ENCODE peak calls at places on chromosome 4, in five cellular contexts. M is activated CD8-positive, alpha-beta memory T cell treated with anti-CD3 and anti-CD28 coated beads for 48 hours; Z is AG04450; H is activated CD4-positive, alpha-beta T cell treated with anti-CD3 and anti-CD28 coated beads, Interleukin-2, amount 10 ng/mL, durations not matched to agents 7 days and 5 days; Y is cerebellar cortex. Q is an unnamed sample.

GRCh38 chr4:41436365-41437263 is 101.3 kb upstream of the LIMCH1 start:
- DNase-seq in M (no peak), Z (no peak), H (no peak), Y (peak; percentile 35), Q (no peak)

GRCh38 chr4:57318694-57319093 is 208.5 kb upstream of the IGFBP7 start:
- DNase-seq in M (no peak), Z (no peak), H (no peak), Y (no peak), Q (no peak)

GRCh38 chr4:38677466-38677865 is 13.5 kb downstream of the KLF3 start:
- DNase-seq in M (no peak), Z (no peak), H (no peak), Y (no peak), Q (no peak)

GRCh38 chr4:161629694-161630441 is 533.9 kb downstream of the FSTL5 start:
- DNase-seq in M (no peak), Z (no peak), H (no peak), Y (no peak), Q (no peak)

GRCh38 chr4:24973471-24974251 is 57.1 kb downstream of the LGI2 start:
- DNase-seq in M (no peak), Z (no peak), H (no peak), Y (peak; percentile 76), Q (no peak)

GRCh38 chr4:476501-476900 is 22.5 kb downstream of the ZNF721 start:
- DNase-seq in M (no peak), Z (no peak), H (no peak), Y (no peak), Q (no peak)

GRCh38 chr4:37780444-37781133 is 45.9 kb upstream of the PGM2 start:
- DNase-seq in M (no peak), Z (no peak), H (peak; percentile 77), Y (no peak), Q (peak; percentile 88)

GRCh38 chr4:187276786-187277408 is 553.2 kb upstream of the FAT1 start:
- DNase-seq in M (no peak), Z (peak; percentile 34), H (no peak), Y (no peak), Q (no peak)

GRCh38 chr4:115537387-115537786 is 424.0 kb upstream of the NDST4 start:
- DNase-seq in M (no peak), Z (no peak), H (no peak), Y (no peak), Q (no peak)

GRCh38 chr4:88661724-88662123 is 35.9 kb downstream of the NAP1L5 start:
- DNase-seq in M (no peak), Z (peak; percentile 33), H (no peak), Y (no peak), Q (no peak)

GRCh38 chr4:110085131-110085530 is 113.3 kb downstream of the ELOVL6 start:
- DNase-seq in M (no peak), Z (no peak), H (no peak), Y (no peak), Q (peak; percentile 63)

GRCh38 chr4:11732155-11732554 is 303.5 kb upstream of the HS3ST1 start:
- DNase-seq in M (no peak), Z (no peak), H (no peak), Y (no peak), Q (no peak)

GRCh38 chr4:2417765-2418651 is at the start of gene ZFYVE28:
- DNase-seq in M (no peak), Z (no peak), H (no peak), Y (peak; percentile 53), Q (no peak)

GRCh38 chr4:112378858-112379257 is 81.7 kb downstream of the ALPK1 start:
- DNase-seq in M (no peak), Z (no peak), H (no peak), Y (no peak), Q (no peak)

GRCh38 chr4:7342223-7342576 is 92.5 kb downstream of the PSAPL1 start:
- DNase-seq in M (no peak), Z (no peak), H (no peak), Y (no peak), Q (no peak)

GRCh38 chr4:2915789-2916188 is 47.4 kb downstream of the NOP14 start:
- DNase-seq in M (no peak), Z (no peak), H (no peak), Y (no peak), Q (no peak)

GRCh38 chr4:107937040-107937439 is 5.7 kb downstream of the CYP2U1 start:
- DNase-seq in M (no peak), Z (no peak), H (no peak), Y (no peak), Q (no peak)

GRCh38 chr4:109872950-109873656 is 25.2 kb downstream of the LRIT3 start:
- DNase-seq in M (no peak), Z (no peak), H (no peak), Y (no peak), Q (no peak)

GRCh38 chr4:155060419-155060818 is 148.0 kb upstream of the NPY2R start:
- DNase-seq in M (no peak), Z (no peak), H (no peak), Y (no peak), Q (no peak)

GRCh38 chr4:1940566-1940965 is 68.2 kb downstream of the NELFA start:
- DNase-seq in M (no peak), Z (no peak), H (no peak), Y (no peak), Q (no peak)

GRCh38 chr4:78186597-78187543 is 129.7 kb downstream of the FRAS1 start:
- DNase-seq in M (no peak), Z (no peak), H (no peak), Y (no peak), Q (no peak)

GRCh38 chr4:180567080-180567479 is 1676.1 kb upstream of the TENM3 start:
- DNase-seq in M (no peak), Z (no peak), H (no peak), Y (no peak), Q (no peak)

GRCh38 chr4:122854444-122854843 is 27.8 kb downstream of the FGF2 start:
- DNase-seq in M (no peak), Z (no peak), H (no peak), Y (peak; percentile 17), Q (no peak)

GRCh38 chr4:140463182-140463581 is 34.9 kb downstream of the MGAT4D start:
- DNase-seq in M (no peak), Z (no peak), H (no peak), Y (no peak), Q (no peak)

GRCh38 chr4:153116801-153117200 is 87.4 kb upstream of the TRIM2 start:
- DNase-seq in M (no peak), Z (no peak), H (no peak), Y (no peak), Q (no peak)

GRCh38 chr4:118270492-118270891 is 82.3 kb downstream of the PRSS12 start:
- DNase-seq in M (no peak), Z (no peak), H (peak; percentile 25), Y (peak; percentile 76), Q (no peak)

GRCh38 chr4:10006236-10006603 is 15.1 kb downstream of the SLC2A9 start:
- DNase-seq in M (no peak), Z (no peak), H (no peak), Y (no peak), Q (no peak)

GRCh38 chr4:5128569-5128968 is 77.3 kb downstream of the STK32B start:
- DNase-seq in M (no peak), Z (no peak), H (no peak), Y (no peak), Q (no peak)

GRCh38 chr4:185209031-185209851 is at the start of gene SNX25:
- DNase-seq in M (peak; percentile 69), Z (no peak), H (peak; percentile 84), Y (peak; percentile 93), Q (peak; percentile 54)

GRCh38 chr4:186770446-186771175 is 47.0 kb upstream of the FAT1 start:
- DNase-seq in M (no peak), Z (peak; percentile 32), H (no peak), Y (peak; percentile 6), Q (no peak)

Q was measured in DND-41.